ENCODE peak calls at places on chromosomes 2 and 18, in five cellular contexts. G is fibroblast of pulmonary artery, V is NCI-H1694, P is osteocyte, R is HuH-7.5. H is an unnamed sample.

GRCh38 chr2:69779258-69779989 is 37.5 kb downstream of the ANXA4 start:
- DNase-seq in G (no peak), P (peak), V (no peak), R (no peak), H (no peak)

GRCh38 chr2:150911766-150912280 is 349.8 kb downstream of the RBM43 start:
- DNase-seq in P (no peak), V (no peak), G (peak), R (peak), H (no peak)

GRCh38 chr18:22044474-22045220 is 124.7 kb upstream of the GATA6 start:
- DNase-seq in P (no peak), G (no peak), R (no peak), V (no peak), H (no peak)

GRCh38 chr2:177241771-177242135 is 22.8 kb downstream of the NFE2L2 start:
- DNase-seq in P (no peak), R (no peak), V (no peak), G (no peak), H (no peak)

GRCh38 chr2:3222636-3223035 is 155.0 kb downstream of the EIPR1 start:
- DNase-seq in P (peak), V (no peak), R (no peak), G (no peak), H (no peak)

GRCh38 chr2:53490659-53491058 is 276.9 kb upstream of the CHAC2 start:
- DNase-seq in P (no peak), R (no peak), V (no peak), G (peak), H (peak)

GRCh38 chr18:11260963-11261441 is 111.6 kb upstream of the PIEZO2 start:
- DNase-seq in P (no peak), R (no peak), G (no peak), V (no peak), H (no peak)

GRCh38 chr2:19786408-19787058 is 115.2 kb downstream of the TTC32 start:
- DNase-seq in V (no peak), P (no peak), G (peak), R (no peak), H (no peak)

GRCh38 chr18:2656237-2657042 is 914 bp downstream of the SMCHD1 start:
- DNase-seq in V (no peak), G (peak), P (no peak), R (peak), H (no peak)

GRCh38 chr2:37877457-37878315 is 47.4 kb upstream of the RMDN2 start:
- DNase-seq in P (no peak), R (peak), V (peak), G (peak), H (peak)

H was measured in NCI-H446.